ENCODE peak calls at places on chromosomes 6 and 20, in nine cellular contexts. M is A549; C is foreskin fibroblast; K is heart right ventricle; R is central memory CD4-positive, alpha-beta T cell; B is GM12865; D is activated CD8-positive, alpha-beta memory T cell treated with anti-CD3 and anti-CD28 coated beads for 4 hours; Y is stimulated activated CD4-positive, alpha-beta T cell treated with anti-CD3 and anti-CD28 coated beads, Interleukin-12 subunit alpha, Interleukin-12 subunit beta, amount 100 ng/mL, for 24 hours; Q is SK-MEL-5. P is an unnamed sample.

GRCh38 chr6:44339763-44340625 is 2.5 kb upstream of the SPATS1 start:
- DNase-seq in Q (peak), M (peak), R (no peak), D (no peak), Y (no peak), B (no peak), K (no peak), C (peak), P (no peak)

GRCh38 chr6:27688014-27688586 is 215.2 kb upstream of the ZNF184 start:
- DNase-seq in M (peak), C (peak), B (peak), Y (peak), Q (peak), D (peak), R (peak), K (peak), P (peak)

GRCh38 chr6:12196326-12196936 is 93.7 kb upstream of the EDN1 start:
- DNase-seq in K (no peak), M (no peak), C (peak), B (no peak), D (no peak), Y (no peak), R (no peak), Q (no peak), P (no peak)

GRCh38 chr20:10352934-10353866 is 80.8 kb downstream of the MKKS start:
- DNase-seq in D (no peak), Q (no peak), C (no peak), R (no peak), B (no peak), M (peak), K (no peak), Y (no peak), P (no peak)

GRCh38 chr20:10337291-10337690 is 96.7 kb downstream of the MKKS start:
- DNase-seq in D (no peak), Q (no peak), K (no peak), M (no peak), B (no peak), C (peak), Y (no peak), R (no peak), P (peak)

GRCh38 chr6:1603708-1604346 is 5.9 kb upstream of the FOXC1 start:
- DNase-seq in Q (no peak), R (no peak), K (no peak), M (no peak), B (no peak), C (no peak), D (no peak), Y (no peak), P (no peak)

GRCh38 chr6:98800866-98801265 is 33.5 kb upstream of the POU3F2 start:
- DNase-seq in D (no peak), Y (no peak), B (no peak), C (no peak), Q (no peak), M (no peak), R (no peak), K (no peak), P (no peak)

GRCh38 chr6:5246141-5246869 is 14.4 kb downstream of the LYRM4 start:
- DNase-seq in K (no peak), Q (no peak), B (no peak), R (no peak), M (no peak), Y (no peak), D (no peak), C (no peak), P (no peak)

GRCh38 chr6:51910846-51911245 is 176.6 kb downstream of the PKHD1 start:
- DNase-seq in R (no peak), C (no peak), D (no peak), Q (no peak), M (no peak), Y (no peak), K (no peak), B (no peak), P (no peak)

GRCh38 chr6:32177182-32177787 is 920 bp upstream of the RNF5 start:
- DNase-seq in K (peak), M (no peak), Y (no peak), D (no peak), R (no peak), Q (peak), C (peak), B (peak), P (peak)

GRCh38 chr20:3010985-3011723 is 32.3 kb upstream of the GNRH2 start:
- DNase-seq in Y (no peak), C (peak), D (no peak), R (no peak), K (no peak), Q (no peak), M (no peak), B (no peak), P (no peak)

GRCh38 chr6:102126488-102126887 is 733.0 kb downstream of the GRIK2 start:
- DNase-seq in B (no peak), K (no peak), D (no peak), R (no peak), M (no peak), Q (no peak), Y (no peak), C (no peak), P (no peak)

GRCh38 chr6:107458687-107459282 is 579 bp downstream of the PDSS2 start:
- DNase-seq in C (peak), M (no peak), R (peak), D (no peak), Q (peak), B (peak), Y (peak), K (no peak), P (peak)

GRCh38 chr6:22788038-22788437 is 218.7 kb downstream of the HDGFL1 start:
- DNase-seq in Y (no peak), M (no peak), D (no peak), K (no peak), R (no peak), Q (no peak), B (no peak), C (no peak), P (no peak)

GRCh38 chr20:38430679-38431325 is 4.3 kb downstream of the SNHG17 start:
- DNase-seq in K (no peak), Q (no peak), C (no peak), M (no peak), R (no peak), D (no peak), B (no peak), Y (no peak), P (no peak)

GRCh38 chr20:4449977-4450715 is 271.6 kb upstream of the PRND start:
- DNase-seq in R (no peak), Q (peak), B (no peak), D (no peak), M (peak), C (no peak), Y (no peak), K (no peak), P (no peak)

GRCh38 chr6:71537717-71538116 is 249.1 kb downstream of the OGFRL1 start:
- DNase-seq in Y (no peak), Q (no peak), C (peak), B (no peak), K (no peak), D (no peak), R (no peak), M (no peak), P (no peak)

GRCh38 chr6:154457046-154457713 is 53.3 kb downstream of the CNKSR3 start:
- DNase-seq in R (no peak), C (no peak), K (no peak), M (no peak), Y (no peak), Q (no peak), D (no peak), B (no peak), P (no peak)

GRCh38 chr20:37734228-37734980 is 40.6 kb downstream of the CTNNBL1 start:
- DNase-seq in C (no peak), B (peak), R (no peak), K (no peak), M (no peak), Q (no peak), D (no peak), Y (no peak), P (peak)

GRCh38 chr6:26457407-26457795 is 354 bp upstream of the BTN2A1 start:
- DNase-seq in D (no peak), C (peak), Q (no peak), K (peak), R (no peak), B (no peak), M (no peak), Y (no peak), P (peak)

GRCh38 chr6:159899994-159900745 is 9.4 kb downstream of the MAS1 start:
- DNase-seq in Y (no peak), Q (no peak), R (no peak), B (no peak), D (no peak), M (peak), K (no peak), C (peak), P (no peak)

GRCh38 chr6:52514514-52514913 is 62.3 kb downstream of the TRAM2 start:
- DNase-seq in Y (no peak), B (no peak), R (no peak), D (no peak), Q (no peak), M (peak), C (peak), K (no peak), P (no peak)

GRCh38 chr20:35199696-35200095 is 26.8 kb upstream of the MMP24 start:
- DNase-seq in C (peak), B (no peak), K (no peak), M (no peak), D (no peak), Y (no peak), Q (peak), R (no peak), P (no peak)

GRCh38 chr6:26032387-26033131 is 54.7 kb upstream of the HFE start:
- DNase-seq in Y (no peak), B (peak), M (peak), Q (peak), K (no peak), R (peak), D (no peak), C (no peak), P (no peak)

GRCh38 chr20:63291811-63292210 is 1.2 kb upstream of the COL20A1 start:
- DNase-seq in K (no peak), C (no peak), Y (no peak), Q (no peak), B (no peak), D (no peak), R (no peak), M (no peak), P (no peak)

GRCh38 chr6:135575629-135576028 is 78.1 kb upstream of the AHI1 start:
- DNase-seq in K (no peak), Q (no peak), C (no peak), B (no peak), Y (no peak), R (no peak), D (no peak), M (no peak), P (no peak)

GRCh38 chr20:51447097-51447764 is 95.3 kb downstream of the NFATC2 start:
- DNase-seq in Y (no peak), Q (peak), R (no peak), M (peak), K (peak), C (peak), D (no peak), B (no peak), P (no peak)

GRCh38 chr6:53115741-53116140 is 32.9 kb downstream of the GCM1 start:
- DNase-seq in D (no peak), R (no peak), C (no peak), M (no peak), B (no peak), Q (no peak), K (no peak), Y (no peak), P (no peak)